ENCODE peak calls at places on chromosomes 12 and 14, in four cellular contexts. One of them, this sample, is unnamed.

GRCh38 chr14:102220031-102220430 is 80.3 kb downstream of the WDR20 start:
- DNase-seq in mammary epithelial cell: no peak
- DNase-seq in IMR-90: no peak
- DNase-seq in lung: no peak
- DNase-seq in this sample: no peak

GRCh38 chr14:64704743-64705405 is 650 bp downstream of the PLEKHG3 start:
- DNase-seq in IMR-90: peak; percentile 15
- DNase-seq in mammary epithelial cell: no peak
- DNase-seq in lung: no peak
- DNase-seq in this sample: peak; percentile 50

GRCh38 chr12:24902521-24903304 is 46.2 kb downstream of the BCAT1 start:
- DNase-seq in lung: no peak
- DNase-seq in IMR-90: no peak
- DNase-seq in mammary epithelial cell: peak; percentile 40
- DNase-seq in this sample: no peak

GRCh38 chr12:124804011-124804621 is 59.5 kb downstream of the SCARB1 start:
- DNase-seq in IMR-90: peak; percentile 13
- DNase-seq in lung: peak; percentile 73
- DNase-seq in mammary epithelial cell: no peak
- DNase-seq in this sample: peak; percentile 70

GRCh38 chr14:57486767-57487379 is 6.8 kb downstream of the CCDC198 start:
- DNase-seq in lung: no peak
- DNase-seq in mammary epithelial cell: peak; percentile 32
- DNase-seq in IMR-90: peak; percentile 41
- DNase-seq in this sample: peak; percentile 50

GRCh38 chr12:69556383-69556782 is 28.9 kb upstream of the CCT2 start:
- DNase-seq in mammary epithelial cell: no peak
- DNase-seq in lung: no peak
- DNase-seq in IMR-90: no peak
- DNase-seq in this sample: no peak

GRCh38 chr14:89899917-89900680 is 54.4 kb downstream of the EFCAB11 start:
- DNase-seq in lung: no peak
- DNase-seq in IMR-90: peak; percentile 49
- DNase-seq in mammary epithelial cell: no peak
- DNase-seq in this sample: peak; percentile 32

GRCh38 chr12:120628919-120629318 is 11.5 kb upstream of the CABP1 start:
- DNase-seq in IMR-90: no peak
- DNase-seq in mammary epithelial cell: no peak
- DNase-seq in lung: no peak
- DNase-seq in this sample: no peak

GRCh38 chr12:48512855-48513254 is 12.6 kb upstream of the OR8S1 start:
- DNase-seq in lung: no peak
- DNase-seq in mammary epithelial cell: no peak
- DNase-seq in IMR-90: no peak
- DNase-seq in this sample: no peak

GRCh38 chr14:92314182-92314581 is 8.8 kb upstream of the SLC24A4 start:
- DNase-seq in mammary epithelial cell: no peak
- DNase-seq in lung: no peak
- DNase-seq in IMR-90: no peak
- DNase-seq in this sample: no peak

GRCh38 chr12:103626498-103626897 is 39.4 kb downstream of the STAB2 start:
- DNase-seq in lung: no peak
- DNase-seq in IMR-90: peak; percentile 51
- DNase-seq in mammary epithelial cell: peak; percentile 66
- DNase-seq in this sample: no peak

GRCh38 chr12:75065482-75065881 is 144.2 kb downstream of the KCNC2 start:
- DNase-seq in lung: no peak
- DNase-seq in mammary epithelial cell: no peak
- DNase-seq in IMR-90: no peak
- DNase-seq in this sample: no peak

GRCh38 chr14:68801631-68802030 is 8.8 kb upstream of the ZFP36L1 start:
- DNase-seq in mammary epithelial cell: no peak
- DNase-seq in IMR-90: no peak
- DNase-seq in lung: no peak
- DNase-seq in this sample: no peak

GRCh38 chr12:102948941-102949352 is 8.5 kb upstream of the ASCL1 start:
- DNase-seq in lung: no peak
- DNase-seq in IMR-90: peak; percentile 37
- DNase-seq in mammary epithelial cell: no peak
- DNase-seq in this sample: peak; percentile 28

GRCh38 chr12:78725951-78726550 is 138.5 kb upstream of the SYT1 start:
- DNase-seq in IMR-90: no peak
- DNase-seq in mammary epithelial cell: peak; percentile 4
- DNase-seq in lung: no peak
- DNase-seq in this sample: peak; percentile 95

GRCh38 chr12:131865196-131865875 is 29.1 kb upstream of the ULK1 start:
- DNase-seq in IMR-90: peak; percentile 30
- DNase-seq in mammary epithelial cell: peak; percentile 70
- DNase-seq in lung: no peak
- DNase-seq in this sample: no peak

GRCh38 chr12:14984036-14984435 is 11.2 kb downstream of the PDE6H start:
- DNase-seq in mammary epithelial cell: no peak
- DNase-seq in IMR-90: no peak
- DNase-seq in lung: no peak
- DNase-seq in this sample: no peak

GRCh38 chr14:72630374-72630773 is 263.5 kb downstream of the DPF3 start:
- DNase-seq in IMR-90: no peak
- DNase-seq in mammary epithelial cell: no peak
- DNase-seq in lung: no peak
- DNase-seq in this sample: no peak

GRCh38 chr14:41824441-41824840 is 217.8 kb downstream of the LRFN5 start:
- DNase-seq in mammary epithelial cell: no peak
- DNase-seq in IMR-90: no peak
- DNase-seq in lung: no peak
- DNase-seq in this sample: no peak

GRCh38 chr12:79000501-79000900 is 135.9 kb downstream of the SYT1 start:
- DNase-seq in mammary epithelial cell: no peak
- DNase-seq in IMR-90: peak; percentile 32
- DNase-seq in lung: no peak
- DNase-seq in this sample: no peak

GRCh38 chr12:76768566-76768965 is 4.7 kb downstream of the ZDHHC17 start:
- DNase-seq in lung: no peak
- DNase-seq in IMR-90: peak; percentile 49
- DNase-seq in mammary epithelial cell: no peak
- DNase-seq in this sample: no peak

GRCh38 chr14:95341115-95341514 is 21.4 kb upstream of the CLMN start:
- DNase-seq in IMR-90: no peak
- DNase-seq in lung: no peak
- DNase-seq in mammary epithelial cell: peak; percentile 50
- DNase-seq in this sample: no peak

GRCh38 chr12:71981149-71981548 is 42.5 kb downstream of the TPH2 start:
- DNase-seq in lung: no peak
- DNase-seq in IMR-90: peak; percentile 6
- DNase-seq in mammary epithelial cell: no peak
- DNase-seq in this sample: no peak

GRCh38 chr12:24911284-24911791 is 37.6 kb downstream of the BCAT1 start:
- DNase-seq in IMR-90: peak; percentile 98
- DNase-seq in mammary epithelial cell: no peak
- DNase-seq in lung: no peak
- DNase-seq in this sample: no peak

GRCh38 chr12:109836916-109837315 is 3.7 kb upstream of the TRPV4 start:
- DNase-seq in lung: no peak
- DNase-seq in mammary epithelial cell: peak; percentile 54
- DNase-seq in IMR-90: peak; percentile 25
- DNase-seq in this sample: no peak

GRCh38 chr12:68893201-68893600 is 39.8 kb downstream of the CPM start:
- DNase-seq in lung: no peak
- DNase-seq in mammary epithelial cell: no peak
- DNase-seq in IMR-90: no peak
- DNase-seq in this sample: no peak

GRCh38 chr12:12560587-12561304 is 1.9 kb downstream of the DUSP16 start:
- DNase-seq in mammary epithelial cell: peak; percentile 89
- DNase-seq in IMR-90: peak; percentile 69
- DNase-seq in lung: peak; percentile 72
- DNase-seq in this sample: peak; percentile 66

GRCh38 chr12:15151141-15152091 is 69.8 kb downstream of the RERG start:
- DNase-seq in IMR-90: no peak
- DNase-seq in mammary epithelial cell: no peak
- DNase-seq in lung: no peak
- DNase-seq in this sample: no peak

GRCh38 chr14:30673071-30673470 is 51.0 kb downstream of the SCFD1 start:
- DNase-seq in lung: no peak
- DNase-seq in IMR-90: no peak
- DNase-seq in mammary epithelial cell: no peak
- DNase-seq in this sample: no peak

GRCh38 chr12:112823582-112824149 is 32.1 kb downstream of the RPH3A start:
- DNase-seq in mammary epithelial cell: no peak
- DNase-seq in lung: no peak
- DNase-seq in IMR-90: no peak
- DNase-seq in this sample: no peak

GRCh38 chr14:88106377-88106776 is 101.4 kb downstream of the GPR65 start:
- DNase-seq in lung: no peak
- DNase-seq in IMR-90: no peak
- DNase-seq in mammary epithelial cell: no peak
- DNase-seq in this sample: no peak

GRCh38 chr12:4908694-4909396 is 860 bp upstream of the KCNA1 start:
- DNase-seq in lung: no peak
- DNase-seq in mammary epithelial cell: no peak
- DNase-seq in IMR-90: no peak
- DNase-seq in this sample: peak; percentile 6

GRCh38 chr14:39266589-39266870 is 32.8 kb downstream of the MIA2 start:
- DNase-seq in lung: peak; percentile 67
- DNase-seq in IMR-90: peak; percentile 34
- DNase-seq in mammary epithelial cell: no peak
- DNase-seq in this sample: peak; percentile 65

GRCh38 chr12:3207858-3208257 is 130.7 kb downstream of the TSPAN9 start:
- DNase-seq in mammary epithelial cell: no peak
- DNase-seq in lung: no peak
- DNase-seq in IMR-90: no peak
- DNase-seq in this sample: no peak

GRCh38 chr14:28398501-28398900 is 368.1 kb upstream of the FOXG1 start:
- DNase-seq in IMR-90: no peak
- DNase-seq in lung: no peak
- DNase-seq in mammary epithelial cell: no peak
- DNase-seq in this sample: no peak

GRCh38 chr12:29738416-29738815 is 45.3 kb downstream of the TMTC1 start:
- DNase-seq in IMR-90: no peak
- DNase-seq in lung: no peak
- DNase-seq in mammary epithelial cell: no peak
- DNase-seq in this sample: no peak

GRCh38 chr14:36661506-36662257 is at the start of gene PAX9:
- DNase-seq in mammary epithelial cell: peak; percentile 87
- DNase-seq in IMR-90: peak; percentile 41
- DNase-seq in lung: peak; percentile 86
- DNase-seq in this sample: peak; percentile 95
- H3K4me1 ChIP-seq in mammary epithelial cell: peaks cover 25% of the 10 kb centered on the region
- H3K4me1 ChIP-seq in IMR-90: peaks cover 7% of the 10 kb centered on the region
- H3K4me1 ChIP-seq in lung: peaks cover 26% of the 10 kb centered on the region
- H3K4me1 ChIP-seq in this sample: peaks cover 15% of the 10 kb centered on the region

DNA sequence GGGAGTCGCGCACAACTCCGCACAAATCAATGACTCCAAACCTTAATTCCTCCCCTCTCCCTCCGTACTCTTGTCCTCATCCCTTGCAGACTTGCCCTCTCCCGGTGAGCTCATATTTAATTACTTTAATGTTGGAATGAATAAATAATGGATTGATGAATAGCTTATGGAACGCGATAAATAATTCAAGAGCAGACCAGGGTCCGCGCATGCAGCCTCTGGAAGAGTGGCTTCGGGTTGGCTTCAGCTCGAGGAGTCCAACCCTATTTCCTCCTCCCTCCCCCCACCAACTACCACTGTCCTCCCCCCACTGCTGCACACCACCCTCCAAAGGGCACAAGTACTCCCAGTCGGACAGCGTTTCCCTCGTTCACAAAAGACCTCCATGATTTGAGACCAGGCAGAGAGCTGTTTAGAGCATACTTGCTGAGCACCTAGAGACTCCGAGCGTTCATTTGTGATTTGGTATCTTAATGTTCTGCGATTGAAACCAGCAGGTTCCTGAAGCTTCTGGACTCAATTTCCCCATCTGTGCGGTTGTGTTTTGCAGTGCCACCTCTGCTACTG is 621 bp upstream of the SIX1 start:
- DNase-seq in IMR-90: peak; percentile 60
- DNase-seq in lung: no peak
- DNase-seq in mammary epithelial cell: peak; percentile 11
- DNase-seq in this sample: peak; percentile 54
- H3K9me3 ChIP-seq in IMR-90: no peaks in the 10 kb centered on the region
- H3K9me3 ChIP-seq in lung: no peaks in the 10 kb centered on the region
- H3K9me3 ChIP-seq in mammary epithelial cell: no peaks in the 10 kb centered on the region
- H3K9me3 ChIP-seq in this sample: no peaks in the 10 kb centered on the region

GRCh38 chr12:100681074-100681473 is 107.6 kb downstream of the GAS2L3 start:
- DNase-seq in lung: no peak
- DNase-seq in mammary epithelial cell: no peak
- DNase-seq in IMR-90: no peak
- DNase-seq in this sample: no peak
- H3K4me1 ChIP-seq in lung: no peaks in the 10 kb centered on the region
- H3K4me1 ChIP-seq in mammary epithelial cell: no peaks in the 10 kb centered on the region
- H3K4me1 ChIP-seq in IMR-90: no peaks in the 10 kb centered on the region
- H3K4me1 ChIP-seq in this sample: no peaks in the 10 kb centered on the region

DNA sequence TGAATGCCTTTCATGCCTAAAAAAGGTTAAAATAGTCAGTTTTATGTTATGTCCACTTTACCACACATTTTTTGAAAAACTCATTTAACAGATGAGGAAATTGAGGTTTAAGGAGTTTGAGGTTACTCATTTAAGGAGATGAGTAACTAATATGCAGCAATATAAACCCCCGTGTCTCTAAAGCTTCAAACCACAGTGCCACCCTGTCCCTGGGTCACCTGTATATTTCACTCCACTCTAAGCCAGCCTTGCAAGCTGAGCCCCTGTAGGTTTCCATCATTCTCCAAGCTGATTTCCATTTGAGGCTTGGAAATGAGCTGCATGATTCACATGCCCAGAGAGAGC is 64.4 kb downstream of the NUAK1 start:
- DNase-seq in lung: no peak
- DNase-seq in mammary epithelial cell: no peak
- DNase-seq in IMR-90: no peak
- DNase-seq in this sample: no peak
- H3K9me3 ChIP-seq in lung: no peaks in the 10 kb centered on the region
- H3K9me3 ChIP-seq in mammary epithelial cell: no peaks in the 10 kb centered on the region
- H3K9me3 ChIP-seq in IMR-90: no peaks in the 10 kb centered on the region
- H3K9me3 ChIP-seq in this sample: no peaks in the 10 kb centered on the region

GRCh38 chr14:94077823-94078222 is 3.2 kb downstream of the DDX24 start:
- DNase-seq in mammary epithelial cell: no peak
- DNase-seq in IMR-90: no peak
- DNase-seq in lung: no peak
- DNase-seq in this sample: no peak
- H3K4me1 ChIP-seq in mammary epithelial cell: peaks cover 18% of the 10 kb centered on the region
- H3K4me1 ChIP-seq in IMR-90: peaks cover 6% of the 10 kb centered on the region
- H3K4me1 ChIP-seq in lung: peaks cover 6% of the 10 kb centered on the region
- H3K4me1 ChIP-seq in this sample: peaks cover 15% of the 10 kb centered on the region

GRCh38 chr14:98785578-98785977 is 486.4 kb downstream of the BCL11B start:
- DNase-seq in lung: no peak
- DNase-seq in IMR-90: no peak
- DNase-seq in mammary epithelial cell: no peak
- DNase-seq in this sample: no peak
- H3K9me3 ChIP-seq in lung: no peaks in the 10 kb centered on the region
- H3K9me3 ChIP-seq in IMR-90: peaks cover 36% of the 10 kb centered on the region
- H3K9me3 ChIP-seq in mammary epithelial cell: peaks cover 3% of the 10 kb centered on the region
- H3K9me3 ChIP-seq in this sample: no peaks in the 10 kb centered on the region

GRCh38 chr12:128791395-128792322 is 32.1 kb downstream of the SLC15A4 start:
- DNase-seq in mammary epithelial cell: peak; percentile 9
- DNase-seq in lung: no peak
- DNase-seq in IMR-90: peak; percentile 13
- DNase-seq in this sample: no peak
- H3K4me1 ChIP-seq in mammary epithelial cell: no peaks in the 10 kb centered on the region
- H3K4me1 ChIP-seq in lung: peaks cover 7% of the 10 kb centered on the region
- H3K4me1 ChIP-seq in IMR-90: peaks cover 4% of the 10 kb centered on the region
- H3K4me1 ChIP-seq in this sample: no peaks in the 10 kb centered on the region

This sample was measured in HAP-1.